ENCODE peak calls at places on chromosome 14, in five cellular contexts. T is mesothelial cell of epicardium, M is A673, Q is uterus, R is HFF-Myc. E is an unnamed sample.

GRCh38 chr14:63203015-63203414 is 1.2 kb upstream of the RHOJ start:
- DNase-seq in T (no peak), M (no peak), Q (no peak), R (no peak), E (no peak)

GRCh38 chr14:69773571-69774276 is 6.8 kb downstream of the SRSF5 start:
- DNase-seq in T (peak; percentile 11), M (no peak), Q (no peak), R (no peak), E (no peak)

GRCh38 chr14:51236314-51236713 is 3.7 kb upstream of the TMX1 start:
- DNase-seq in T (no peak), M (peak; percentile 52), Q (no peak), R (no peak), E (no peak)

GRCh38 chr14:39175445-39176262 is 600 bp downstream of the PNN start:
- DNase-seq in T (peak; percentile 70), M (peak; percentile 56), Q (no peak), R (no peak), E (peak; percentile 38)

GRCh38 chr14:21486640-21487087 is 9.7 kb downstream of the TOX4 start:
- DNase-seq in T (no peak), M (no peak), Q (no peak), R (peak; percentile 6), E (no peak)

GRCh38 chr14:73824116-73824515 is 27.5 kb upstream of the PTGR2 start:
- DNase-seq in T (no peak), M (no peak), Q (no peak), R (no peak), E (no peak)

GRCh38 chr14:29222671-29223268 is 456.2 kb downstream of the FOXG1 start:
- DNase-seq in T (no peak), M (peak; percentile 57), Q (no peak), R (peak; percentile 37), E (no peak)

GRCh38 chr14:55731881-55732498 is 152.0 kb downstream of the KTN1 start:
- DNase-seq in T (peak; percentile 49), M (peak; percentile 63), Q (no peak), R (no peak), E (no peak)

GRCh38 chr14:69666112-69666511 is 54.7 kb downstream of the SUSD6 start:
- DNase-seq in T (no peak), M (no peak), Q (no peak), R (no peak), E (no peak)

GRCh38 chr14:54202288-54202687 is 194.5 kb upstream of the CDKN3 start:
- DNase-seq in T (no peak), M (no peak), Q (no peak), R (no peak), E (no peak)

GRCh38 chr14:105641075-105641937 is 114.9 kb downstream of the TMEM121 start:
- DNase-seq in T (no peak), M (no peak), Q (no peak), R (no peak), E (no peak)

GRCh38 chr14:77498120-77498979 is at the start of gene ISM2:
- DNase-seq in T (peak; percentile 50), M (peak; percentile 57), Q (peak; percentile 33), R (no peak), E (peak; percentile 76)

GRCh38 chr14:82667501-82667900 is 1133.8 kb upstream of the SEL1L start:
- DNase-seq in T (no peak), M (no peak), Q (no peak), R (no peak), E (no peak)

GRCh38 chr14:86430807-86431206 is 900.9 kb downstream of the FLRT2 start:
- DNase-seq in T (no peak), M (peak; percentile 19), Q (no peak), R (no peak), E (no peak)

GRCh38 chr14:31207287-31207745 is 277 bp downstream of the HECTD1 start:
- DNase-seq in T (no peak), M (no peak), Q (peak; percentile 90), R (no peak), E (no peak)

GRCh38 chr14:54085137-54085810 is 128.6 kb upstream of the BMP4 start:
- DNase-seq in T (no peak), M (no peak), Q (no peak), R (no peak), E (no peak)

GRCh38 chr14:37221073-37221472 is 23.3 kb downstream of the MIPOL1 start:
- DNase-seq in T (no peak), M (no peak), Q (no peak), R (no peak), E (no peak)

GRCh38 chr14:28896337-28896736 is 129.8 kb downstream of the FOXG1 start:
- DNase-seq in T (no peak), M (no peak), Q (no peak), R (no peak), E (no peak)

GRCh38 chr14:80959448-80960006 is 4.1 kb downstream of the TSHR start:
- DNase-seq in T (no peak), M (no peak), Q (no peak), R (no peak), E (peak; percentile 55)

GRCh38 chr14:67442139-67442906 is 30.4 kb upstream of the PLEK2 start:
- DNase-seq in T (no peak), M (no peak), Q (no peak), R (no peak), E (no peak)

GRCh38 chr14:77882098-77882497 is 82.2 kb downstream of the ADCK1 start:
- DNase-seq in T (no peak), M (peak; percentile 46), Q (no peak), R (no peak), E (no peak)

GRCh38 chr14:76250345-76250744 is 98.6 kb downstream of the GPATCH2L start:
- DNase-seq in T (no peak), M (no peak), Q (no peak), R (no peak), E (no peak)

GRCh38 chr14:28142400-28143015 is 624.1 kb upstream of the FOXG1 start:
- DNase-seq in T (no peak), M (peak; percentile 2), Q (no peak), R (no peak), E (no peak)

GRCh38 chr14:93804654-93805053 is 16.4 kb upstream of the PRIMA1 start:
- DNase-seq in T (no peak), M (no peak), Q (no peak), R (no peak), E (no peak)
- TF ChIP-seq CTCF in T (peak; percentile 23), M (peak; percentile 39), Q (no peak), R (no peak), E (no peak)

DNA sequence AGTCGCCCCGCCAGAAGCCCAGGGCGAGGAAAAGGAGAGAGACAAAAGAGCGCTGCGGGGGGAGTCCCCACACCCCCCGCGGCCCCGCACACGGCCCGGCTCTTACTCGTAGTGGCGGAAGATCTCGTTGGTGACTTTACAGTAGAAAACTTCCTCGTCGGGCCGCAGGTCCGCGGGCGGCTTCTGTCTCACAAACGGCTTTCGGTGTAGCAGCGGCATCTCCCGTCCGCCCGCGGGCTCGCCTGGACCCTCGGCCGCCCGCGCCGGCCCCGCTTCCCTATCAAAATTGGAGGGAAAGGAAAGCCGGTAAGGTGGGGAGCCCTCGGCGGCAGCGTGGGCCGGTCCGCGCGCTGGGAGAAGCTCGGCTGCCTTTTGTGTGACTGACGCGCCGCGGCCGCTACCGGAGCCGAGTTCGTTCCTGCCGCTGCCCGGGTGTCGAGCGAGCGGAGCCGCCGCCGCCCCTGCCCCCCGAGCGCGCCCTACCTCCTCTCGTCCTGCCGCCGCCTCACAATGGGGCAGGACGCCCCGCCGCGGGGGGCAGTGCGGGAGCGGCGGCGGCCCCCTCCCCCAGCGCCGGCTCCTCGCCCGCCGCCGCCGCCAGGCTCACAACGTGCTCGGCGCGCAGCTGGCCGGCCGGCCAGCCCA is 652 bp downstream of the BAZ1A start:
- DNase-seq in T (peak; percentile 77), M (peak; percentile 68), Q (peak; percentile 30), R (no peak), E (peak; percentile 59)
- TF ChIP-seq CTCF in T (no peak), M (peak; percentile 13), Q (no peak), R (no peak), E (peak; percentile 32)

DNA sequence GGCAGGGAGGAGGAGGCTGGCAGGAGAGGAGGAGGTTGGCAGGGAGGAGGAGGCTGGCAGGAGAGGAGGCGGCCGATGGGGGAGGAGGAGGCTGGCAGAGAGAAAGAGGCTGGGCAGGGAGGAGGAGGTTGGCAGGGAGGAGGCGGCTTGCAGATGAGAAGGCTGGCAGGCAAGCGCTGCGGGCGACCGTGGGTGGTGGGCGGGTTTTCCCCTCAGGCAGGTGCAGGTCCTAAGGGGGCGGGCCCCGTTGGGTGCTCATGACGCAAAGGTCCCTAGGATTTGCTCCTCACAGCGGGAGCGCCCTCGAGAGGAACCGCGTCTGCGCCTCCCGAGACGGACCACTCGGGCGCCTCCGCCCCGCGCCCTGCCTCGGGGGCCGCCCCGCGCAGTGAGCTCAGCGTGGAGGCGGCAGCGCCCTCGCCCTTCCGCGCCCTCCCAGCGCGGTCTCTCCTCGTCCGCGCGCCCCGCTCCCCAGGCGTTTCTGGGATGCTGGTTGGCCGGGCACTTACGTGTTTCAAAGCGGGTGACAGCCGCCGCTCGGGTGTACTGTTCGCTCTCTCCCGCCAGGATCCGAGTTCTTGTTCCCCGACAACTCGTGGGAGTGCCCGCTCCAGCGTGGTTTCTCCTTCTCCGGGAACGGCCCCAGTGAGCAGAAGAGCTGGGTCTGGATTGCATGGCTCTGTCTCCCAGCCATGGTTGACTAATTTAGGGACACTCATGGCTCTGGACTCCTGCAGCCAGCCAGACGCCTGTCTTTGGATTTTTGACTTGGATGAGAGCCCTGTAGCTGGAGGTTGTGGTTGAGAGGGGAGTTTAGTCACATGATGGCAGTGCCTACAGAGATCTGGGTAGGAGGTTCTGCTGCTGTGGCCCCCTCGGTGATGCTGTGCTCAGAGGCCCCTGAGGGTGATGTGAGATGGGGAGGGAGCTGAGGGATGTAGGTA is 64.1 kb upstream of the PPP4R3A start:
- DNase-seq in T (peak; percentile 48), M (peak; percentile 55), Q (no peak), R (no peak), E (peak; percentile 58)
- TF ChIP-seq CTCF in T (no peak), M (no peak), Q (no peak), R (no peak), E (no peak)

GRCh38 chr14:50230601-50231474 is 540 bp downstream of the SOS2 start:
- DNase-seq in T (peak; percentile 51), M (peak; percentile 53), Q (peak; percentile 57), R (no peak), E (peak; percentile 52)

GRCh38 chr14:50233335-50234250 is 2.2 kb upstream of the SOS2 start:
- DNase-seq in T (no peak), M (no peak), Q (no peak), R (no peak), E (no peak)

GRCh38 chr14:50229646-50230045 is 1.7 kb downstream of the SOS2 start:
- DNase-seq in T (no peak), M (no peak), Q (no peak), R (no peak), E (no peak)

GRCh38 chr14:50232276-50232642 is 881 bp upstream of the SOS2 start:
- DNase-seq in T (no peak), M (no peak), Q (no peak), R (no peak), E (no peak)

DNA sequence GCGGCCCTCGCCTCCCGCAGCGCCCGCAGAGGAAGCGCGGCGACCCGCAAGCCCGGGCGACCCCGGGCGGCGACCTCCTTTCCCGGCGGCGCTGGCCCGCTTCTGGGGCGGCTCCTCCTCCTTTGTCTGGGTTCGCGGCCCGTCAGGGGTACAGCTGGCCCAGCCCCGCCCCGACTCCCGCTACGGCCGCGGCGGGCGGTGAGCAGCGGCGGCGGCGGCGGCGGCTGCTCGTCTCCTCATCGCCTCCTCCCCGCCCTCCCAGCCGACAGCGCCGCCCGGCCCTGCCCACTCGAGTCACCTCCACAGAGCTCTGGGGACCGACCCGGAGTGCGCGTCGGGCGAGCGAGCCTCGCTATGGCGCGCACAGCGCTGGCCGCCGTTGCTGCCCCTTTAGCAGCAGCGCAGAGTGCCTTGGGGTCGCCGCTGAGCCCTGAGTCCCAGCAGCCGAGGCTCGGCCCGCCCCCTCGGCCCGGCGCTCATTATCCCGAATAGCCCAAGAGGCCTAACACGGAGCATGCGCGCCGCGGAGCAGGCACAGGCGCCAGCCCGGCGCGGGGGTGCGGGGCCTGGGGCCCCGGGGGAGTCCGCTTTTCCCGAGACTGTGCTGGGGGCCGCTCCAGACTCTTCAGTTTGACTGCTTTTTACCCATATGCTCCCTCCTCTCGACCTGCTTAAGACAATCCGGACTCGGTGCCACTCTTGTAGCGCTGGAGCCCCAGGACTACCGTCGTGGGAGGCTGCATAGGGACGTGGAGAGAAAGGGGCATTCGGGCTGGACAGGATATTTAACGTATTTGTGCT is at the start of gene SOS2:
- DNase-seq in T (peak; percentile 87), M (peak; percentile 91), Q (peak; percentile 82), R (no peak), E (peak; percentile 90)
- TF ChIP-seq CTCF in T (no peak), M (no peak), Q (peak; percentile 25), R (no peak), E (no peak)

E was measured in GM10248.